ENCODE peak calls at places on chromosomes 1 and 21, in seven cellular contexts. One of them, this sample, is unnamed.

GRCh38 chr1:87712261-87712674 is 383.6 kb downstream of the LMO4 start:
- DNase-seq in IMR-90: no peak
- DNase-seq in SJSA1: no peak
- DNase-seq in AG04450: no peak
- DNase-seq in psoas muscle: no peak
- DNase-seq in left ventricle myocardium inferior: no peak
- DNase-seq in ovary: no peak
- DNase-seq in this sample: no peak

GRCh38 chr1:202046227-202046626 is 35.8 kb downstream of the ELF3 start:
- DNase-seq in IMR-90: no peak
- DNase-seq in SJSA1: no peak
- DNase-seq in AG04450: no peak
- DNase-seq in psoas muscle: no peak
- DNase-seq in left ventricle myocardium inferior: no peak
- DNase-seq in ovary: no peak
- DNase-seq in this sample: no peak

GRCh38 chr1:29683472-29683871 is 447.1 kb downstream of the PTPRU start:
- DNase-seq in IMR-90: no peak
- DNase-seq in SJSA1: peak; percentile 21
- DNase-seq in AG04450: no peak
- DNase-seq in psoas muscle: no peak
- DNase-seq in left ventricle myocardium inferior: no peak
- DNase-seq in ovary: no peak
- DNase-seq in this sample: no peak

GRCh38 chr21:24445517-24445916 is 1161.8 kb downstream of the MRPL39 start:
- DNase-seq in IMR-90: no peak
- DNase-seq in SJSA1: no peak
- DNase-seq in AG04450: no peak
- DNase-seq in psoas muscle: no peak
- DNase-seq in left ventricle myocardium inferior: no peak
- DNase-seq in ovary: no peak
- DNase-seq in this sample: no peak

GRCh38 chr1:164515932-164516331 is 43.1 kb upstream of the PBX1 start:
- DNase-seq in IMR-90: no peak
- DNase-seq in SJSA1: no peak
- DNase-seq in AG04450: no peak
- DNase-seq in psoas muscle: no peak
- DNase-seq in left ventricle myocardium inferior: no peak
- DNase-seq in ovary: no peak
- DNase-seq in this sample: no peak

GRCh38 chr1:240287722-240288121 is 196.0 kb downstream of the FMN2 start:
- DNase-seq in IMR-90: no peak
- DNase-seq in SJSA1: no peak
- DNase-seq in AG04450: no peak
- DNase-seq in psoas muscle: no peak
- DNase-seq in left ventricle myocardium inferior: no peak
- DNase-seq in ovary: no peak
- DNase-seq in this sample: no peak

GRCh38 chr1:18661404-18662285 is 31.0 kb downstream of the PAX7 start:
- DNase-seq in IMR-90: no peak
- DNase-seq in SJSA1: no peak
- DNase-seq in AG04450: no peak
- DNase-seq in psoas muscle: no peak
- DNase-seq in left ventricle myocardium inferior: no peak
- DNase-seq in ovary: no peak
- DNase-seq in this sample: no peak

GRCh38 chr1:212671342-212672031 is 28.2 kb downstream of the BATF3 start:
- DNase-seq in IMR-90: peak; percentile 69
- DNase-seq in SJSA1: peak; percentile 74
- DNase-seq in AG04450: no peak
- DNase-seq in psoas muscle: peak; percentile 31
- DNase-seq in left ventricle myocardium inferior: peak; percentile 32
- DNase-seq in ovary: no peak
- DNase-seq in this sample: peak; percentile 77

GRCh38 chr1:220992705-220993052 is 113.4 kb downstream of the HLX start:
- DNase-seq in IMR-90: no peak
- DNase-seq in SJSA1: no peak
- DNase-seq in AG04450: no peak
- DNase-seq in psoas muscle: no peak
- DNase-seq in left ventricle myocardium inferior: no peak
- DNase-seq in ovary: no peak
- DNase-seq in this sample: no peak

GRCh38 chr1:113031060-113031933 is 41.7 kb upstream of the LRIG2 start:
- DNase-seq in IMR-90: no peak
- DNase-seq in SJSA1: no peak
- DNase-seq in AG04450: no peak
- DNase-seq in psoas muscle: no peak
- DNase-seq in left ventricle myocardium inferior: no peak
- DNase-seq in ovary: no peak
- DNase-seq in this sample: no peak

GRCh38 chr1:88983791-88984552 is 8.5 kb downstream of the KYAT3 start:
- DNase-seq in IMR-90: peak; percentile 69
- DNase-seq in SJSA1: no peak
- DNase-seq in AG04450: no peak
- DNase-seq in psoas muscle: no peak
- DNase-seq in left ventricle myocardium inferior: no peak
- DNase-seq in ovary: no peak
- DNase-seq in this sample: peak; percentile 80

GRCh38 chr1:19179597-19180271 is 30.3 kb downstream of the UBR4 start:
- DNase-seq in IMR-90: peak; percentile 41
- DNase-seq in SJSA1: no peak
- DNase-seq in AG04450: no peak
- DNase-seq in psoas muscle: no peak
- DNase-seq in left ventricle myocardium inferior: no peak
- DNase-seq in ovary: peak; percentile 24
- DNase-seq in this sample: no peak

GRCh38 chr1:45116820-45117219 is 89.6 kb downstream of the ZSWIM5 start:
- DNase-seq in IMR-90: no peak
- DNase-seq in SJSA1: no peak
- DNase-seq in AG04450: no peak
- DNase-seq in psoas muscle: no peak
- DNase-seq in left ventricle myocardium inferior: no peak
- DNase-seq in ovary: no peak
- DNase-seq in this sample: no peak

GRCh38 chr1:212488436-212489283 is 55.9 kb downstream of the NENF start:
- DNase-seq in IMR-90: peak; percentile 97
- DNase-seq in SJSA1: no peak
- DNase-seq in AG04450: peak; percentile 81
- DNase-seq in psoas muscle: peak; percentile 43
- DNase-seq in left ventricle myocardium inferior: no peak
- DNase-seq in ovary: peak; percentile 62
- DNase-seq in this sample: no peak

GRCh38 chr1:234535763-234536515 is 57.0 kb upstream of the TARBP1 start:
- DNase-seq in IMR-90: peak; percentile 70
- DNase-seq in SJSA1: peak; percentile 87
- DNase-seq in AG04450: no peak
- DNase-seq in psoas muscle: peak; percentile 55
- DNase-seq in left ventricle myocardium inferior: peak; percentile 69
- DNase-seq in ovary: peak; percentile 81
- DNase-seq in this sample: peak; percentile 61

GRCh38 chr1:234535208-234535607 is 56.2 kb upstream of the TARBP1 start:
- DNase-seq in IMR-90: no peak
- DNase-seq in SJSA1: no peak
- DNase-seq in AG04450: no peak
- DNase-seq in psoas muscle: no peak
- DNase-seq in left ventricle myocardium inferior: no peak
- DNase-seq in ovary: peak; percentile 18
- DNase-seq in this sample: no peak

GRCh38 chr1:234533034-234533571 is 54.1 kb upstream of the TARBP1 start:
- DNase-seq in IMR-90: peak; percentile 97
- DNase-seq in SJSA1: no peak
- DNase-seq in AG04450: peak; percentile 82
- DNase-seq in psoas muscle: peak; percentile 72
- DNase-seq in left ventricle myocardium inferior: peak; percentile 58
- DNase-seq in ovary: peak; percentile 72
- DNase-seq in this sample: peak; percentile 50

GRCh38 chr1:234532511-234532922 is 53.5 kb upstream of the TARBP1 start:
- DNase-seq in IMR-90: no peak
- DNase-seq in SJSA1: no peak
- DNase-seq in AG04450: no peak
- DNase-seq in psoas muscle: peak; percentile 46
- DNase-seq in left ventricle myocardium inferior: no peak
- DNase-seq in ovary: peak; percentile 39
- DNase-seq in this sample: no peak

DNA sequence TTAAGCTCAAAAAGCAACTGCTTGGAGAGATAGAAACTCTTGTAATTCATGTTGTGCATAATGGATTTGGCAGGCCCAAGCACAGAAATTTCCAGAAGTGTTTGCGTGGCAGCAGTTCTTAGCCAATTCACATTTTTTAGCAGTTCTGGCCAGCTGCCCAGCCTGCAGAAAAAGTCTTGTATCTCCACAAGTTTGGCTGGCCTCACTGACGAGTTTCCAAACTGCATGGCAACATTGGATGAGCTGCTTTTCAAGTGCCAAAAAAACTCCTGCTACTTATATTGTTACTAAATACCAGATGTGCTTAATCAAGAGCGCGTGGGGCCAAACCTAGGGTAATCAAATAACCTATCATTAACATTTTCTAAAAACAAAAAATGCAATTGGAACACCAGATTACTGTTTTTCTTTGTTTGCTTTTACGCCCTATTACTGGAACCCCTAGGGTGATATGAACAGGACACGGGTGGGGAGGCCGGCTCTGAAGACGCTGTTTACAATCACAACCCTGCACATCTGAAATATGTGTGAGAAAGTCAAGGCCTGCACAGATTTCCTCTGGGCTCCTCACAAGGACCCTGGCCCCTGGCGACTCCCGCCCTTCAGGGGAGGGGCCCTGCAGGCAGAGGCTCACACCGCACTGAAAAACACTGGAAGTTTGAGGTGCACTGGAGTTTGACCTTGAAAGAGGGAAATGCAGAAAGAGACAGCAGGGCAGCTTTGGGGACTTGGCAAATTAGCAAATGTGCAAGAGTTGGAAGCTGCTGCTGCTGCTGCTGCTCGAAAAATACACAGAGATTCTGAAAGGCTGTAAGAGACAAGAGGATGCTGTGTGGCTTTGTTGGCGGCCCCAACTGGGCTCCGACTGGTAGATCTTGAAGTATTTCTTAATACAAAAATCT is 55.2 kb upstream of the TARBP1 start:
- DNase-seq in IMR-90: peak; percentile 98
- DNase-seq in SJSA1: peak; percentile 79
- DNase-seq in AG04450: peak; percentile 97
- DNase-seq in psoas muscle: peak; percentile 92
- DNase-seq in left ventricle myocardium inferior: peak; percentile 94
- DNase-seq in ovary: peak; percentile 98
- DNase-seq in this sample: peak; percentile 73
- H3K27ac ChIP-seq in IMR-90: peak overlapping the region; percentile 74
- H3K27ac ChIP-seq in SJSA1: peak overlapping the region; percentile 72
- H3K27ac ChIP-seq in AG04450: peak overlapping the region; percentile 98
- H3K27ac ChIP-seq in psoas muscle: peak overlapping the region; percentile 98
- H3K27ac ChIP-seq in left ventricle myocardium inferior: peak overlapping the region; percentile 98
- H3K27ac ChIP-seq in ovary: peak overlapping the region; percentile 84
- H3K27ac ChIP-seq in this sample: peak overlapping the region; percentile 84

DNA sequence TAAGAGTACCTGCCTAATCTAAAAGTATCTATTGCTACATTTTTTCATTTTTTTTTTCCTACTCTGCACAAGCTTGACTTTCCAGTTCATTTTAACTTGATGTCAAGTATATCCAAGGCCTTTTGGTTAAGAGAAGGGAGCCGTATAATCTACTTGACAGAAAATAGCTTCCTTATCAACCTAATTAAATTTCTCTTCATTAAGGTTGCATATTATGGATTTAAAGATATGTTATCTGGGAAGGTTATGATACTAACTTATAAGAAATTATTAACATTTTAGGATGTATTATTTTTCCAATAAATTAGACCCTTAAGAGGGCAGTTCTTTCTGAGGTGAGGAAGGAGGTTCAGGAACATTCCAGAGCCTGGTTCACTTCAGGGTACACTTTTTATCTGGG is 83.1 kb upstream of the SGIP1 start:
- DNase-seq in IMR-90: no peak
- DNase-seq in SJSA1: no peak
- DNase-seq in AG04450: no peak
- DNase-seq in psoas muscle: no peak
- DNase-seq in left ventricle myocardium inferior: no peak
- DNase-seq in ovary: no peak
- DNase-seq in this sample: no peak
- H3K27ac ChIP-seq in IMR-90: no peak overlapping the region
- H3K27ac ChIP-seq in SJSA1: no peak overlapping the region
- H3K27ac ChIP-seq in AG04450: no peak overlapping the region
- H3K27ac ChIP-seq in psoas muscle: no peak overlapping the region
- H3K27ac ChIP-seq in left ventricle myocardium inferior: peak overlapping the region; percentile 79
- H3K27ac ChIP-seq in ovary: no peak overlapping the region
- H3K27ac ChIP-seq in this sample: no peak overlapping the region

GRCh38 chr1:32702599-32703478 is at the start of gene SYNC:
- DNase-seq in IMR-90: peak; percentile 78
- DNase-seq in SJSA1: peak; percentile 96
- DNase-seq in AG04450: peak; percentile 63
- DNase-seq in psoas muscle: peak; percentile 83
- DNase-seq in left ventricle myocardium inferior: peak; percentile 77
- DNase-seq in ovary: peak; percentile 64
- DNase-seq in this sample: peak; percentile 78

GRCh38 chr1:32703479-32704291 is 1.1 kb upstream of the SYNC start:
- DNase-seq in IMR-90: peak; percentile 99
- DNase-seq in SJSA1: peak; percentile 99
- DNase-seq in AG04450: peak; percentile 93
- DNase-seq in psoas muscle: no peak
- DNase-seq in left ventricle myocardium inferior: peak; percentile 37
- DNase-seq in ovary: peak; percentile 44
- DNase-seq in this sample: peak; percentile 64

GRCh38 chr1:32705516-32705915 is 2.9 kb upstream of the SYNC start:
- DNase-seq in IMR-90: no peak
- DNase-seq in SJSA1: no peak
- DNase-seq in AG04450: no peak
- DNase-seq in psoas muscle: no peak
- DNase-seq in left ventricle myocardium inferior: no peak
- DNase-seq in ovary: no peak
- DNase-seq in this sample: no peak

GRCh38 chr1:32701951-32702598 is 495 bp downstream of the SYNC start:
- DNase-seq in IMR-90: peak; percentile 33
- DNase-seq in SJSA1: peak; percentile 54
- DNase-seq in AG04450: no peak
- DNase-seq in psoas muscle: peak; percentile 38
- DNase-seq in left ventricle myocardium inferior: peak; percentile 37
- DNase-seq in ovary: no peak
- DNase-seq in this sample: peak; percentile 76

GRCh38 chr1:32701421-32701911 is 1.1 kb downstream of the SYNC start:
- DNase-seq in IMR-90: no peak
- DNase-seq in SJSA1: no peak
- DNase-seq in AG04450: no peak
- DNase-seq in psoas muscle: no peak
- DNase-seq in left ventricle myocardium inferior: peak; percentile 26
- DNase-seq in ovary: no peak
- DNase-seq in this sample: peak; percentile 54
- H3K27ac ChIP-seq in IMR-90: peak overlapping the region; percentile 90
- H3K27ac ChIP-seq in SJSA1: peak overlapping the region; percentile 97
- H3K27ac ChIP-seq in AG04450: peak overlapping the region; percentile 61
- H3K27ac ChIP-seq in psoas muscle: peak overlapping the region; percentile 99
- H3K27ac ChIP-seq in left ventricle myocardium inferior: peak overlapping the region; percentile 94
- H3K27ac ChIP-seq in ovary: peak overlapping the region; percentile 86
- H3K27ac ChIP-seq in this sample: peak overlapping the region; percentile 79

GRCh38 chr1:38015978-38016640 is 3.6 kb downstream of the UTP11 start:
- DNase-seq in IMR-90: peak; percentile 35
- DNase-seq in SJSA1: no peak
- DNase-seq in AG04450: no peak
- DNase-seq in psoas muscle: peak; percentile 54
- DNase-seq in left ventricle myocardium inferior: no peak
- DNase-seq in ovary: no peak
- DNase-seq in this sample: no peak
- H3K27ac ChIP-seq in IMR-90: peak overlapping the region; percentile 90
- H3K27ac ChIP-seq in SJSA1: no peak overlapping the region
- H3K27ac ChIP-seq in AG04450: peak overlapping the region; percentile 83
- H3K27ac ChIP-seq in psoas muscle: peak overlapping the region; percentile 98
- H3K27ac ChIP-seq in left ventricle myocardium inferior: peak overlapping the region; percentile 95
- H3K27ac ChIP-seq in ovary: no peak overlapping the region
- H3K27ac ChIP-seq in this sample: no peak overlapping the region

This sample was measured in spleen.